ENCODE peak calls at places on chromosome 15, in five cellular contexts. C is cerebellum, W is ELF-1, L is iPS-NIHi11, K is posterior cingulate gyrus. F is an unnamed sample.

GRCh38 chr15:81480645-81481053 is 106.6 kb upstream of the TMC3 start:
- DNase-seq in C (peak; percentile 51), W (peak; percentile 47), L (peak; percentile 42), K (peak; percentile 11), F (peak; percentile 67)

GRCh38 chr15:101447168-101447533 is 42.4 kb downstream of the PCSK6 start:
- DNase-seq in C (no peak), W (no peak), L (no peak), K (no peak), F (no peak)

GRCh38 chr15:52261498-52262242 is 33.9 kb downstream of the MYO5C start:
- DNase-seq in C (peak; percentile 92), W (peak; percentile 98), L (peak; percentile 90), K (no peak), F (peak; percentile 71)

GRCh38 chr15:25877681-25878080 is 14.6 kb upstream of the ATP10A start:
- DNase-seq in C (no peak), W (no peak), L (no peak), K (no peak), F (no peak)

GRCh38 chr15:75138016-75138999 is 63.4 kb upstream of the C15orf39 start:
- DNase-seq in C (no peak), W (peak; percentile 93), L (no peak), K (no peak), F (peak; percentile 13)

GRCh38 chr15:43237842-43238470 is 17.1 kb upstream of the EPB42 start:
- DNase-seq in C (no peak), W (no peak), L (no peak), K (no peak), F (no peak)

GRCh38 chr15:72231847-72232461 is 964 bp upstream of the PKM start:
- DNase-seq in C (peak; percentile 26), W (peak; percentile 41), L (peak; percentile 43), K (no peak), F (peak; percentile 37)

GRCh38 chr15:94234300-94234699 is 2.9 kb downstream of the MCTP2 start:
- DNase-seq in C (no peak), W (no peak), L (no peak), K (no peak), F (no peak)

GRCh38 chr15:27457766-27458165 is 486.8 kb downstream of the GABRG3 start:
- DNase-seq in C (no peak), W (no peak), L (no peak), K (no peak), F (no peak)

F was measured in Ammon's horn.